ENCODE peak calls at places on chromosomes 4 and X, in nine cellular contexts. R, P, G, J, W, F, S, H and I are unnamed samples.
A peak's percentile ranks its signal among the peaks of the same experiment; 100 is the strongest.

GRCh38 chr4:188934320-188934975 is 795.2 kb downstream of the TRIML1 start:
- DNase-seq in R (no peak), P (no peak), G (no peak), J (no peak), W (no peak), F (no peak), S (no peak), H (no peak), I (no peak)

GRCh38 chr4:1208970-1209704 is 36.8 kb upstream of the SPON2 start:
- DNase-seq in R (no peak), P (peak; percentile 7), G (no peak), J (peak; percentile 18), W (peak; percentile 73), F (no peak), S (no peak), H (no peak), I (peak; percentile 64)

GRCh38 chr4:121164291-121164690 is at the start of gene TNIP3:
- DNase-seq in R (no peak), P (no peak), G (no peak), J (peak; percentile 18), W (no peak), F (peak; percentile 33), S (no peak), H (no peak), I (no peak)

GRCh38 chr4:152535236-152535902 is 523 bp downstream of the FBXW7 start:
- DNase-seq in R (no peak), P (no peak), G (no peak), J (peak; percentile 24), W (peak; percentile 67), F (peak; percentile 32), S (no peak), H (no peak), I (no peak)

GRCh38 chrX:102029026-102029425 is 96.5 kb upstream of the TCEAL2 start:
- DNase-seq in R (no peak), P (no peak), G (no peak), J (no peak), W (no peak), F (no peak), S (no peak), H (no peak), I (no peak)

GRCh38 chrX:107851215-107851614 is 25.5 kb downstream of the MID2 start:
- DNase-seq in R (no peak), P (no peak), G (no peak), J (no peak), W (no peak), F (no peak), S (no peak), H (no peak), I (no peak)

GRCh38 chr4:66585767-66586166 is 915.5 kb upstream of the EPHA5 start:
- DNase-seq in R (no peak), P (no peak), G (no peak), J (no peak), W (no peak), F (no peak), S (no peak), H (no peak), I (no peak)

GRCh38 chr4:72591547-72591946 is 22.5 kb upstream of the ADAMTS3 start:
- DNase-seq in R (no peak), P (no peak), G (no peak), J (no peak), W (no peak), F (no peak), S (no peak), H (no peak), I (no peak)

GRCh38 chr4:101670897-101671296 is 119.6 kb upstream of the BANK1 start:
- DNase-seq in R (no peak), P (no peak), G (no peak), J (no peak), W (no peak), F (no peak), S (no peak), H (no peak), I (no peak)

GRCh38 chr4:169228076-169228475 is 42.7 kb downstream of the SH3RF1 start:
- DNase-seq in R (no peak), P (no peak), G (no peak), J (no peak), W (no peak), F (no peak), S (no peak), H (no peak), I (no peak)

GRCh38 chr4:169225058-169225751 is 45.6 kb downstream of the SH3RF1 start:
- DNase-seq in R (no peak), P (no peak), G (no peak), J (no peak), W (no peak), F (no peak), S (no peak), H (no peak), I (no peak)

GRCh38 chr4:169225812-169226211 is 44.9 kb downstream of the SH3RF1 start:
- DNase-seq in R (no peak), P (no peak), G (no peak), J (no peak), W (no peak), F (no peak), S (no peak), H (no peak), I (no peak)

GRCh38 chr4:169229571-169230028 is 41.2 kb downstream of the SH3RF1 start:
- DNase-seq in R (peak; percentile 69), P (no peak), G (no peak), J (no peak), W (no peak), F (no peak), S (no peak), H (no peak), I (no peak)

GRCh38 chr4:169226565-169226964 is 44.2 kb downstream of the SH3RF1 start:
- DNase-seq in R (no peak), P (no peak), G (no peak), J (no peak), W (no peak), F (no peak), S (no peak), H (no peak), I (no peak)
- H3K4me1 ChIP-seq in R (peaks cover 6% of the 10 kb centered on the region), P (peaks cover 12% of the 10 kb centered on the region), G (no peaks in the 10 kb centered on the region), J (peaks cover 35% of the 10 kb centered on the region), W (peaks cover 41% of the 10 kb centered on the region), F (no peaks in the 10 kb centered on the region), S (peaks cover 6% of the 10 kb centered on the region), H (no peaks in the 10 kb centered on the region), I (peaks cover 11% of the 10 kb centered on the region)

GRCh38 chr4:183723561-183724228 is 64.6 kb downstream of the TRAPPC11 start:
- DNase-seq in R (no peak), P (no peak), G (no peak), J (no peak), W (no peak), F (no peak), S (no peak), H (no peak), I (no peak)
- H3K4me3 ChIP-seq in R (no peak overlapping the region), P (no peak overlapping the region), G (no peak overlapping the region), J (no peak overlapping the region), W (no peak overlapping the region), F (no peak overlapping the region), S (no peak overlapping the region), H (no peak overlapping the region), I (no peak overlapping the region)

GRCh38 chrX:17830211-17830610 is 30.9 kb downstream of the RAI2 start:
- DNase-seq in R (no peak), P (no peak), G (no peak), J (no peak), W (no peak), F (no peak), S (no peak), H (no peak), I (no peak)

GRCh38 chrX:17829526-17829925 is 31.6 kb downstream of the RAI2 start:
- DNase-seq in R (no peak), P (no peak), G (no peak), J (no peak), W (no peak), F (no peak), S (no peak), H (no peak), I (no peak)

GRCh38 chrX:17826609-17827496 is 34.2 kb downstream of the RAI2 start:
- DNase-seq in R (no peak), P (no peak), G (no peak), J (peak; percentile 36), W (no peak), F (peak; percentile 26), S (no peak), H (no peak), I (no peak)

GRCh38 chrX:17831255-17831654 is 29.8 kb downstream of the RAI2 start:
- DNase-seq in R (peak; percentile 54), P (no peak), G (no peak), J (no peak), W (no peak), F (no peak), S (no peak), H (no peak), I (no peak)

GRCh38 chrX:17828156-17828555 is 32.9 kb downstream of the RAI2 start:
- DNase-seq in R (no peak), P (no peak), G (no peak), J (no peak), W (no peak), F (no peak), S (no peak), H (no peak), I (no peak)
- H3K4me1 ChIP-seq in R (peaks cover 17% of the 10 kb centered on the region), P (no peaks in the 10 kb centered on the region), G (no peaks in the 10 kb centered on the region), J (no peaks in the 10 kb centered on the region), W (no peaks in the 10 kb centered on the region), F (no peaks in the 10 kb centered on the region), S (no peaks in the 10 kb centered on the region), H (no peaks in the 10 kb centered on the region), I (no peaks in the 10 kb centered on the region)

GRCh38 chrX:118761950-118762725 is 34.7 kb downstream of the IL13RA1 start:
- DNase-seq in R (no peak), P (no peak), G (peak; percentile 37), J (no peak), W (no peak), F (no peak), S (no peak), H (no peak), I (no peak)
- H3K4me3 ChIP-seq in R (no peak overlapping the region), P (no peak overlapping the region), G (no peak overlapping the region), J (no peak overlapping the region), W (no peak overlapping the region), F (no peak overlapping the region), S (no peak overlapping the region), H (no peak overlapping the region), I (no peak overlapping the region)

DNA sequence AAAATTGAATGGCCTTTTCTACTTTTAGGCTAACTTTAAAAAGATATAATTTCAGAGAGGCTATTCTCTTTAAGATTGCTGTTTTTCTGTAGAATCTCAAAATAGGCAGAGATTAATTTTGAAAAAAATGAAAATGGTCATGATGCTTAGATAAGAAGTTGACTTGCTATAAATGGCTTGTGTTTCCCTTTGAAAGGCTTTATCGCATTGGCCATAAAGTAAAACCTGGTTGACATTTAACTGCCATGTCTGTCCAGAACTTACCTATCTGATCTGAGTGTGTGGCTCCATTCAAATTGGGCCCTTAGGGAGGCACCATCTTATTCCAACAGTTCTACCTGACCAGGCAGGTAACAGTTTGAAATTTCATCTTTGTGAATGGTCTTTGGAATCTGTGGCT is 56.1 kb downstream of the AFF2 start:
- DNase-seq in R (no peak), P (no peak), G (no peak), J (no peak), W (no peak), F (no peak), S (no peak), H (no peak), I (no peak)
- H3K4me1 ChIP-seq in R (no peaks in the 10 kb centered on the region), P (no peaks in the 10 kb centered on the region), G (no peaks in the 10 kb centered on the region), J (no peaks in the 10 kb centered on the region), W (no peaks in the 10 kb centered on the region), F (no peaks in the 10 kb centered on the region), S (peaks cover 3% of the 10 kb centered on the region), H (no peaks in the 10 kb centered on the region), I (no peaks in the 10 kb centered on the region)